ENCODE peak calls at places on chromosome 3, in five cellular contexts. V is HFFc6, I is GM12865, X is mesothelial cell of epicardium, M is kidney epithelial cell. T is an unnamed sample.

GRCh38 chr3:23547905-23548304 is 257.9 kb upstream of the UBE2E1 start:
- DNase-seq in V (no peak), I (no peak), X (no peak), M (no peak), T (no peak)

GRCh38 chr3:32340639-32341365 is 50.9 kb upstream of the CMTM7 start:
- DNase-seq in V (peak), I (peak), X (no peak), M (no peak), T (no peak)

GRCh38 chr3:190319660-190320059 is 2.6 kb downstream of the CLDN1 start:
- DNase-seq in V (no peak), I (no peak), X (no peak), M (no peak), T (no peak)

GRCh38 chr3:76436895-76437294 is 603.0 kb upstream of the ROBO2 start:
- DNase-seq in V (no peak), I (no peak), X (no peak), M (no peak), T (no peak)

GRCh38 chr3:169052465-169053302 is 610.8 kb downstream of the MECOM start:
- DNase-seq in V (no peak), I (no peak), X (no peak), M (no peak), T (no peak)

GRCh38 chr3:158420654-158421396 is 150.2 kb upstream of the MLF1 start:
- DNase-seq in V (no peak), I (peak), X (no peak), M (peak), T (no peak)

GRCh38 chr3:59424268-59425010 is 374.6 kb upstream of the CFAP20DC start:
- DNase-seq in V (no peak), I (peak), X (no peak), M (no peak), T (no peak)

GRCh38 chr3:15579071-15579470 is 22.3 kb downstream of the HACL1 start:
- DNase-seq in V (no peak), I (no peak), X (no peak), M (no peak), T (no peak)

GRCh38 chr3:105867690-105868449 is 942 bp downstream of the CBLB start:
- DNase-seq in V (no peak), I (no peak), X (no peak), M (no peak), T (no peak)

GRCh38 chr3:4818164-4818563 is 161.1 kb upstream of the BHLHE40 start:
- DNase-seq in V (no peak), I (no peak), X (no peak), M (no peak), T (no peak)

GRCh38 chr3:8959683-8960082 is 3.6 kb downstream of the RAD18 start:
- DNase-seq in V (no peak), I (no peak), X (no peak), M (no peak), T (no peak)

GRCh38 chr3:35864871-35865270 is 225.5 kb downstream of the ARPP21 start:
- DNase-seq in V (no peak), I (no peak), X (no peak), M (no peak), T (no peak)
- TF ChIP-seq CTCF in V (no peak), I (no peak), X (no peak), M (no peak), T (no peak)

GRCh38 chr3:147120029-147120428 is 286.3 kb downstream of the ZIC4 start:
- DNase-seq in V (peak), I (no peak), X (no peak), M (no peak), T (no peak)
- TF ChIP-seq CTCF in V (peak), I (no peak), X (no peak), M (peak), T (peak)

DNA sequence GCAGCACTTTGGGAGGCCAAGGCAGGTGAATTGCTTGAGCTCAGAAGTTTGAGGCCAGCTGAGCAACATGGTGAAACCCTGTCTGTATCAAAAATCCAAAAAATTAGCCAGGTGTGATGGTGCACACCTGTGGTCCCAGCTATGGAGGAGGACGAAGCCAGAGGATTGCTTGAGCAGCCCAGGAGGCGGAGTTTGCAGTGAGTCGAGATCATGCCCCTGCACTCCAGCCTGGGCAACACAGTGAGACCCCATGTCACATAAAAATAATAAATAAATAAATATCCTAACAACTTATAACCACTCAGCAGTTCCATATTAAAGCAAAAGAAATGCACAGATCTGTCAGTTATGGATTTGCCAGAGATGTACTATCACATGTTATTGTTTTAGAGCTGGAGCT is 62.6 kb downstream of the LMLN start:
- DNase-seq in V (no peak), I (no peak), X (no peak), M (no peak), T (no peak)
- TF ChIP-seq CTCF in V (no peak), I (no peak), X (no peak), M (no peak), T (no peak)

DNA sequence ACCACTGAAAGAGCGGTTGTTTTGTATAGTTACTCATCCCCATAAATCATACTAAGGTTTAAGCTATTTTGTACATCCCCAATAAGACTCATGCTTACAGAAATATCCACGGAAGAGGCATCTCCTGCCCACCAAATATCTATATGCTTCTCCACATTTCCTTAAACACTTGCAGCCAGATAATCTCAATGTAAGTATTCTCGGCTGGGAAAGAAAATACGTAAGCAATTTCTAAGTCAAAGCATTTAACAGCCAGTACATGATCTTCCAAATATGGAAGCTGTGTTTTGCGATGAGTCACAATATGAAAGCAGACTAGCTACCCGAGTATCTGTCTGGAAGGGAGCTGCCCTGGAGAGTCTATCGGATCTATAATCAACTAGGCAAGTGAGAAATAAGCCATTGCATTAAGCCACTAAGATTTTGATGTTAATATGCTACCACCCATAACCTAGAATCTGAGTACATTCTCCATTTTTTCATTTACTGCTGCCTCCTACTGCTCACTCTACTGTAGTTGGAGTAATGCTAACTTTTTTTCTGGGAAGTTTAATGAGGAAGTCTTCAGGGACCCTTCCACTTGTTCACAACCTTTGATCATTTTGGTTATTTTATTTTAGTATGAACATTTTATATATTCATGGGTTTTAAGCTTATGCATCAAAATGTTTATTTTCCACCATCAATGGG is 26.9 kb upstream of the ZMAT3 start:
- DNase-seq in V (peak), I (no peak), X (no peak), M (no peak), T (no peak)
- TF ChIP-seq CTCF in V (peak), I (no peak), X (no peak), M (no peak), T (no peak)

DNA sequence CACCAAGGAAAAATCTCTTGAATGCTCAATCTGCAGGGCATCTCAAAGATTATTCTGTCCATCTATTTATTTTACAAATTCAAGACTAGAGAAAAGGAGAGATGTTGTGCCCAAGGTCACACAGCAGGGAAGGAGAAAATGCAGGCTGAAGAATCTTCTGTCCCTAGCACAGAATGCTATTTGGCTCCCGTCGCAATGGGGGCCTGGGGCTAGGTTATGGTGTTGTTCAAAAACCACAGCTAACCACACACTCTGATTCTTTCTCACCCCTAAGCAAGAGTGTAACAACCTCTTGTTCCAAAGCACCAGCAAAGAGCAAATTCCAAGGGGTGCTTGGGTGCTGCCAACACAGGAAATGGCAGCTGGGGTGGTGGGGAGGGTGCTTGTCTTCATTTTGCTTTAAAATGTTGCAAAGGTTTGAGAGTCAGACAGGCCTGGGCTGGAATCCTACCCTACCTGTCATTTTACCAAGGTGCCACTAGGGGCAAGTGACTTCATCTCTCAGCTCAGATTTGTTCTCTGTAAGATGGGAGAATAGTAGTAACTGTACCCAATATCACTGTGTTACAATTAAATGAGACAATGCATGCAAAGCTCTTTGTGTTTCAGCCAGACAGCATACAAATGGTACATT is 112.5 kb downstream of the ADAMTS9 start:
- DNase-seq in V (no peak), I (peak), X (no peak), M (no peak), T (no peak)
- TF ChIP-seq CTCF in V (peak), I (peak), X (peak), M (peak), T (peak)

DNA sequence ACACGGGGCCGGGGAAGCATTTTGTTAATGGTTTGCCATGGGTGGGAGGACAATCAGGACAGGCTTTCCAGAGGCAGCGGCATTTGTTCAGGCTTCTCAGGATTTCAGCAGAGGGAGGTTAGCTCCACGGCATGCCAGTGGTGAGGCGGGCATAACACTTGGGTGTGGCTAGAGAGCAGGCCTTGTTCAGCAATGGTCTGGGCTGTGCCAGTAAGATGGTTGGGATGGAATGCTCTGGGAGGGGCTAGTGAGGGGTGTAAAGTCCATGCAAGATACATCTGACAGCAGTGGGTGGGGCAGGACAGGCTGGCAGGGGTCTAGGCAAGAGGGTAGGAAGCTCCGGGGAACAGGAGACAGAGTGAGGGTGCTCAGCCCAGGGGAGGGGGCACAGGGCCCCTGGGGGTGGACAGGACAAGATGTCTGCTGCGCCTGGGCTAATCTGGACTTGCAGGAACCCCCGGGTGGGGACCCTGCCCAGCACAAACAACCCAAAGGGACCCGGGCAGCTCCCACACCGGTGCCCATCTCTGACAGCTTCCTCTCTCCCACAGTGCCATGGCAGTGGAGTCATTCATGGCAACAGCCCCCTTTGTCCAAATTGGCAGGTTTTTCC is 8.4 kb downstream of the TMEM43 start:
- DNase-seq in V (no peak), I (no peak), X (no peak), M (no peak), T (no peak)
- TF ChIP-seq CTCF in V (no peak), I (no peak), X (no peak), M (no peak), T (no peak)

GRCh38 chr3:184802150-184802549 is 9.8 kb upstream of the VPS8 start:
- DNase-seq in V (no peak), I (no peak), X (no peak), M (no peak), T (no peak)
- TF ChIP-seq CTCF in V (no peak), I (no peak), X (no peak), M (no peak), T (no peak)